ENCODE peak calls at places on chromosomes 6 and 20, in six cellular contexts. C is breast epithelium, O is H1, W is RWPE2, R is cardiac muscle cell, J is heart right ventricle. I is an unnamed sample.

GRCh38 chr20:54340667-54341081 is 132.8 kb downstream of the PFDN4 start:
- DNase-seq in C (no peak), O (no peak), J (no peak), R (peak), W (no peak), I (no peak)

GRCh38 chr6:69038841-69039240 is 403.8 kb downstream of the ADGRB3 start:
- DNase-seq in R (no peak), C (no peak), J (no peak), W (no peak), O (no peak), I (no peak)

GRCh38 chr6:105603779-105604592 is 201.1 kb upstream of the PREP start:
- DNase-seq in W (no peak), J (no peak), R (no peak), C (no peak), O (no peak), I (no peak)

GRCh38 chr6:19988555-19988954 is 151.4 kb downstream of the ID4 start:
- DNase-seq in J (no peak), C (no peak), O (no peak), W (no peak), R (peak), I (peak)

GRCh38 chr6:88561974-88562736 is 396.0 kb upstream of the CNR1 start:
- DNase-seq in R (no peak), C (no peak), J (no peak), O (no peak), W (no peak), I (no peak)

GRCh38 chr20:4164246-4164645 is 148.9 kb upstream of the RNF24 start:
- DNase-seq in C (no peak), J (no peak), O (no peak), R (no peak), W (no peak), I (no peak)

GRCh38 chr6:127812985-127813681 is 87.7 kb downstream of the THEMIS start:
- DNase-seq in O (no peak), R (no peak), W (no peak), C (no peak), J (no peak), I (no peak)

GRCh38 chr6:75023634-75024033 is 182.2 kb downstream of the COL12A1 start:
- DNase-seq in J (no peak), C (no peak), R (no peak), W (no peak), O (no peak), I (no peak)

GRCh38 chr6:115997990-115998585 is 62.6 kb downstream of the FRK start:
- DNase-seq in O (no peak), R (no peak), C (no peak), W (no peak), J (no peak), I (no peak)

GRCh38 chr6:77292564-77293546 is 170.4 kb downstream of the HTR1B start:
- DNase-seq in J (no peak), W (no peak), O (no peak), R (peak), C (no peak), I (peak)

GRCh38 chr6:109344226-109344625 is 38.0 kb downstream of the CD164 start:
- DNase-seq in R (no peak), O (no peak), W (no peak), J (no peak), C (no peak), I (peak)

GRCh38 chr6:37096025-37096424 is 73.9 kb upstream of the PIM1 start:
- DNase-seq in C (no peak), O (no peak), R (no peak), W (no peak), J (no peak), I (no peak)

GRCh38 chr6:155201461-155202226 is 62.2 kb upstream of the CLDN20 start:
- DNase-seq in R (no peak), W (no peak), O (no peak), J (no peak), C (no peak), I (no peak)

GRCh38 chr6:19690676-19691075 is 146.5 kb upstream of the ID4 start:
- DNase-seq in J (no peak), R (no peak), C (no peak), W (no peak), O (no peak), I (peak)

GRCh38 chr6:132643547-132643946 is 15.4 kb downstream of the TAAR1 start:
- DNase-seq in C (no peak), W (no peak), O (no peak), R (no peak), J (no peak), I (no peak)

GRCh38 chr20:17762243-17762872 is 62.6 kb downstream of the BANF2 start:
- DNase-seq in J (no peak), W (no peak), R (no peak), O (no peak), C (peak), I (peak)

GRCh38 chr20:34541917-34542316 is 16.6 kb upstream of the MAP1LC3A start:
- DNase-seq in C (no peak), W (no peak), R (no peak), O (no peak), J (no peak), I (no peak)

GRCh38 chr6:15960740-15961629 is 167.9 kb upstream of the MYLIP start:
- DNase-seq in J (no peak), R (peak), C (no peak), O (peak), W (no peak), I (peak)

GRCh38 chr6:35494161-35494563 is 2.7 kb downstream of the TEAD3 start:
- DNase-seq in W (no peak), O (no peak), C (no peak), J (no peak), R (peak), I (no peak)

GRCh38 chr6:156282087-156282486 is 495.1 kb upstream of the ARID1B start:
- DNase-seq in R (no peak), J (no peak), C (no peak), W (no peak), O (no peak), I (no peak)

GRCh38 chr6:156279306-156279969 is 497.7 kb upstream of the ARID1B start:
- DNase-seq in W (no peak), C (no peak), J (no peak), O (no peak), R (no peak), I (no peak)

GRCh38 chr6:156283091-156283490 is 494.1 kb upstream of the ARID1B start:
- DNase-seq in J (no peak), R (no peak), W (no peak), O (no peak), C (no peak), I (peak)

DNA sequence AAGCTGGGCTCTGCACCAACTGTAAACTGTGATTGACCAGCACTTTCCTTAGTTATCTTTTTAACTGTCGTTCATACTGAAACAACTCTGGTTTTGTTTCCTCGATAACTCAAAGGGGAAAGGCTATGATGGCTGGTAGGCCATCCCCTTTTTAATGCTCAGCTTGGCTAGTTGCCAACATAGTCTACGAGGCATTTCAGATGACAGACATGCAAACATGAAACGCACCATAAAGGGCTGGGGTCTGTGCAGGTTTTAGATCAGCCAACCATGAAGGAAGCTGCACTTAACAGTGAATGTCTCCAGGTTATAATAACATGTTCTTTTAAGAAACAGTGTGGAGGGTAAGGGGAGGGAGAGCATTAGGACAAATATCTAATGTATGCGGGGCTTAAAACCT is 497.0 kb upstream of the ARID1B start:
- DNase-seq in J (no peak), C (no peak), O (no peak), W (no peak), R (no peak), I (no peak)
- H3K4me3 ChIP-seq in J (no peak), C (no peak), O (no peak), W (no peak), R (no peak), I (no peak)

GRCh38 chr6:52286798-52287432 is 2.4 kb upstream of the MCM3 start:
- DNase-seq in W (peak), O (peak), R (peak), J (peak), C (no peak), I (peak)
- H3K4me3 ChIP-seq in W (no peak), O (no peak), R (no peak), J (no peak), C (no peak), I (no peak)

GRCh38 chr6:26594128-26594493 is 2.6 kb upstream of the ABT1 start:
- DNase-seq in J (no peak), O (no peak), R (no peak), C (no peak), W (no peak), I (no peak)
- H3K4me3 ChIP-seq in J (no peak), O (peak), R (no peak), C (no peak), W (no peak), I (peak)

DNA sequence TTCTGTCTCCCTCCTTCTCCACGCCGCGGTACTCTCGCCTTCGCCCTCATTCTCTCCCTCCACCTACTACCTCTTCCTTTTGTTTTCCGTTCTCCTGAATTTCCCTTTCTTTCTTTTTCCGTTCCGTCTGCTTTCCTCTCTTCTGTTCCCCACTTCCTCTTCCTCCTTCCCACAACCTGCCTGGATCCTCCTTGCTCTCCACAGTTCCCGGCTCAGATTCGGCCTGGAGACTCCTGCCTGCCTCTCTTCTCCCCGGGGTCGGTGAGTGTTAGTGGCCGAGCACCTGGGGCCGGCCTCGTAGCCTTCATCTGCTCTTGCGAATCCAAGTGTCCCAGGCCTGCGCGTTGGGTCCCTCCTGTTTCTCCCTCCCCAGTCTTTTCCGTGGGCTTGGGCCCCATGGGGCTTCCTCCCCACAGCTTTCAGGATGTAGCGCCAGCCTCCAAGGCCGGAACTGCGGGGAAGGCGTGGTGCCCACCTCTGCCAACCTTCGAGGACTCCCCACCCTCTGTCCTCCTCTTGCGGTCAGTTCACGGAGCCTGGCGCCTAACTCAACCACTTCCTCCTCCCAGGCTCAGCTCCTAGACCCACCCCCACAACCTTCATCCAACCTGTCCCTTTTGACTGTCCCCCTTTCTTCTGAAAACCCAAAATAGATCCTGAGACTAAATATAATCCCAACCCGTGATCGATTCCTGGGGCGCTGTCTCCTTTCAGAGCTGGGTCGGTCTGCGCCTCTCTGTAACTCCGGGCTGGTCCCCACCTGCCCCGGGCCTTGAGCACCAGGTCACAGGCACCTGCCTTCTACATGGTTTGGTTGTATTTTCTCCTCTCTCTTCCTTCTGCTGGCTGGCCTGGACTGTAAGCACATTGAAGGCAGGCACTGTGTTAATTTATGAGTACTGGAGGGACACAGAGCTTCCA is 6.8 kb downstream of the NRN1 start:
- DNase-seq in J (no peak), R (no peak), O (peak), W (no peak), C (no peak), I (peak)
- H3K4me3 ChIP-seq in J (peak), R (no peak), O (peak), W (no peak), C (peak), I (no peak)

DNA sequence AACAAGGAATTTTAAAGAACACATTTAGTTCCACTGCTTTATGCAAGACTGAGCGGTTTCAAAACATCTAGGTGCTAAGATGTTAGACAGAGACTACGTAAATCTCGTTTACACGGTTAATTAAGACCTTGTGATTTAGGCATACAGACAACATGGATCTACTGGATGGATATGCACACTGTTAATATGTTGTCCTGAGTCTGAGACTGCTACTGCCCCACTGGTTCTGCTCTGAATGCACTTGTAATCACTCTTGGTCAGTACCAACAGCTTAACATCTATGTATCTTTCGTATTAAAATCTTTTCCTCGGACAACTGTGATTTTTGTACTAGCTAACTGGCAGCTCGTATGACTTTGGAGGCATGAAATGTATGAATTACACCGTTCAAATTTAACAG is 3.1 kb downstream of the MAN1A1 start:
- DNase-seq in W (no peak), R (no peak), O (no peak), J (no peak), C (no peak), I (no peak)
- H3K4me3 ChIP-seq in W (no peak), R (peak), O (no peak), J (peak), C (peak), I (peak)

GRCh38 chr20:47680804-47681529 is 104.3 kb downstream of the SULF2 start:
- DNase-seq in R (peak), O (no peak), C (no peak), W (no peak), J (no peak), I (no peak)

GRCh38 chr20:47679462-47679861 is 105.8 kb downstream of the SULF2 start:
- DNase-seq in R (no peak), C (no peak), O (no peak), J (no peak), W (peak), I (no peak)

GRCh38 chr20:47682916-47683315 is 102.4 kb downstream of the SULF2 start:
- DNase-seq in J (no peak), C (no peak), R (no peak), W (peak), O (no peak), I (no peak)

GRCh38 chr20:47684306-47685080 is 100.8 kb downstream of the SULF2 start:
- DNase-seq in C (no peak), W (peak), J (no peak), R (no peak), O (no peak), I (no peak)

GRCh38 chr20:47681977-47682812 is 103.1 kb downstream of the SULF2 start:
- DNase-seq in W (no peak), O (no peak), J (peak), R (peak), C (no peak), I (no peak)
- H3K4me3 ChIP-seq in W (no peak), O (no peak), J (no peak), R (no peak), C (no peak), I (no peak)

GRCh38 chr20:41048475-41049242 is 20.0 kb downstream of the TOP1 start:
- DNase-seq in O (no peak), C (no peak), R (no peak), J (no peak), W (no peak), I (peak)
- H3K4me3 ChIP-seq in O (peak), C (peak), R (no peak), J (peak), W (peak), I (no peak)

DNA sequence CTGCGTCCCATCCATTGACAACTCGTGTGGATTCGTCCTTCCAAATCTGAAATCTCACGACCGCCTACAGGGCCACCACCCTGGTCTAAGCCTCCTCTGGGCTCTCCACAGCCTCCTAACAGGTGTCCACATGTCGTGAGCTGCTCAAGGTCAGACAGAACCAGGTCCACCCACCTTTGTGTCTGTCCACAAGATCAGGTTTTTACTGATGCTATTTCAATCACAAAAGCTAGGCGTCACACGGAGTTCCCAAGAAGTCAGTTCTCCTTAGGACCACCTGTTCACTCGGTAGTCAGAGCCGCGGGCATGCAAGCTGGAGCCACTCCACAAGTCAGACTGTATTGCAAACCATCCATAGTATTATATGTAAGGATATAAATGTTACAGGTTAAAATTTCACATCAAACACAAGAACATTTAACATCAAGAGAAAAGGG is 540 bp upstream of the DNPH1 start:
- DNase-seq in O (no peak), R (no peak), C (no peak), W (peak), J (no peak), I (no peak)
- H3K4me3 ChIP-seq in O (peak), R (no peak), C (peak), W (no peak), J (peak), I (no peak)